ENCODE peak calls at places on chromosomes 11 and 22, in nine cellular contexts. One of them, this sample, is unnamed.

GRCh38 chr11:45833761-45834160 is 13.5 kb upstream of the CRY2 start:
- DNase-seq in fibroblast of lung: no peak
- DNase-seq in GOT3: no peak
- DNase-seq in HFFc6: no peak
- DNase-seq in left ventricle myocardium inferior: no peak
- DNase-seq in stimulated activated CD4-positive, alpha-beta T cell treated with anti-CD3 and anti-CD28 coated beads, Interleukin-2, amount 100 ng/mL, for 48 hours: no peak
- DNase-seq in natural killer cell: no peak
- DNase-seq in sciatic nerve: peak
- DNase-seq in non-pigmented ciliary epithelial cell: no peak
- DNase-seq in this sample: peak

GRCh38 chr11:44329472-44330230 is 19.7 kb upstream of the ALX4 start:
- DNase-seq in left ventricle myocardium inferior: no peak
- DNase-seq in sciatic nerve: no peak
- DNase-seq in natural killer cell: no peak
- DNase-seq in non-pigmented ciliary epithelial cell: no peak
- DNase-seq in HFFc6: no peak
- DNase-seq in stimulated activated CD4-positive, alpha-beta T cell treated with anti-CD3 and anti-CD28 coated beads, Interleukin-2, amount 100 ng/mL, for 48 hours: no peak
- DNase-seq in fibroblast of lung: no peak
- DNase-seq in GOT3: no peak
- DNase-seq in this sample: no peak

GRCh38 chr11:26753738-26754504 is 32.1 kb upstream of the SLC5A12 start:
- DNase-seq in sciatic nerve: peak
- DNase-seq in GOT3: no peak
- DNase-seq in non-pigmented ciliary epithelial cell: peak
- DNase-seq in left ventricle myocardium inferior: no peak
- DNase-seq in stimulated activated CD4-positive, alpha-beta T cell treated with anti-CD3 and anti-CD28 coated beads, Interleukin-2, amount 100 ng/mL, for 48 hours: no peak
- DNase-seq in natural killer cell: no peak
- DNase-seq in HFFc6: peak
- DNase-seq in fibroblast of lung: peak
- DNase-seq in this sample: no peak

GRCh38 chr11:71204748-71205664 is 47.4 kb downstream of the SHANK2 start:
- DNase-seq in GOT3: no peak
- DNase-seq in natural killer cell: no peak
- DNase-seq in stimulated activated CD4-positive, alpha-beta T cell treated with anti-CD3 and anti-CD28 coated beads, Interleukin-2, amount 100 ng/mL, for 48 hours: no peak
- DNase-seq in fibroblast of lung: no peak
- DNase-seq in left ventricle myocardium inferior: no peak
- DNase-seq in HFFc6: no peak
- DNase-seq in sciatic nerve: no peak
- DNase-seq in non-pigmented ciliary epithelial cell: no peak
- DNase-seq in this sample: no peak

GRCh38 chr11:9825315-9825714 is 161.4 kb downstream of the SWAP70 start:
- DNase-seq in non-pigmented ciliary epithelial cell: no peak
- DNase-seq in HFFc6: peak
- DNase-seq in GOT3: no peak
- DNase-seq in sciatic nerve: no peak
- DNase-seq in left ventricle myocardium inferior: no peak
- DNase-seq in natural killer cell: no peak
- DNase-seq in stimulated activated CD4-positive, alpha-beta T cell treated with anti-CD3 and anti-CD28 coated beads, Interleukin-2, amount 100 ng/mL, for 48 hours: no peak
- DNase-seq in fibroblast of lung: peak
- DNase-seq in this sample: no peak

GRCh38 chr22:43090130-43090789 is 1.1 kb upstream of the TTLL1 start:
- DNase-seq in stimulated activated CD4-positive, alpha-beta T cell treated with anti-CD3 and anti-CD28 coated beads, Interleukin-2, amount 100 ng/mL, for 48 hours: peak
- DNase-seq in natural killer cell: no peak
- DNase-seq in sciatic nerve: no peak
- DNase-seq in fibroblast of lung: peak
- DNase-seq in non-pigmented ciliary epithelial cell: peak
- DNase-seq in left ventricle myocardium inferior: peak
- DNase-seq in HFFc6: peak
- DNase-seq in GOT3: peak
- DNase-seq in this sample: no peak

GRCh38 chr11:17313349-17314231 is 37.1 kb downstream of the NUCB2 start:
- DNase-seq in GOT3: no peak
- DNase-seq in sciatic nerve: no peak
- DNase-seq in fibroblast of lung: no peak
- DNase-seq in HFFc6: no peak
- DNase-seq in non-pigmented ciliary epithelial cell: no peak
- DNase-seq in left ventricle myocardium inferior: no peak
- DNase-seq in natural killer cell: no peak
- DNase-seq in stimulated activated CD4-positive, alpha-beta T cell treated with anti-CD3 and anti-CD28 coated beads, Interleukin-2, amount 100 ng/mL, for 48 hours: no peak
- DNase-seq in this sample: no peak

GRCh38 chr22:49812838-49813237 is 14.8 kb downstream of the BRD1 start:
- DNase-seq in stimulated activated CD4-positive, alpha-beta T cell treated with anti-CD3 and anti-CD28 coated beads, Interleukin-2, amount 100 ng/mL, for 48 hours: no peak
- DNase-seq in natural killer cell: no peak
- DNase-seq in sciatic nerve: no peak
- DNase-seq in HFFc6: no peak
- DNase-seq in GOT3: no peak
- DNase-seq in fibroblast of lung: peak
- DNase-seq in left ventricle myocardium inferior: no peak
- DNase-seq in non-pigmented ciliary epithelial cell: no peak
- DNase-seq in this sample: no peak

GRCh38 chr22:48450188-48450825 is 1377.4 kb downstream of the BRD1 start:
- DNase-seq in sciatic nerve: no peak
- DNase-seq in non-pigmented ciliary epithelial cell: no peak
- DNase-seq in HFFc6: no peak
- DNase-seq in GOT3: no peak
- DNase-seq in left ventricle myocardium inferior: no peak
- DNase-seq in natural killer cell: no peak
- DNase-seq in fibroblast of lung: no peak
- DNase-seq in stimulated activated CD4-positive, alpha-beta T cell treated with anti-CD3 and anti-CD28 coated beads, Interleukin-2, amount 100 ng/mL, for 48 hours: no peak
- DNase-seq in this sample: no peak

GRCh38 chr11:126308271-126308671 is 4.4 kb downstream of the DCPS start:
- DNase-seq in natural killer cell: no peak
- DNase-seq in sciatic nerve: no peak
- DNase-seq in GOT3: no peak
- DNase-seq in left ventricle myocardium inferior: no peak
- DNase-seq in HFFc6: no peak
- DNase-seq in non-pigmented ciliary epithelial cell: no peak
- DNase-seq in stimulated activated CD4-positive, alpha-beta T cell treated with anti-CD3 and anti-CD28 coated beads, Interleukin-2, amount 100 ng/mL, for 48 hours: no peak
- DNase-seq in fibroblast of lung: no peak
- DNase-seq in this sample: no peak

GRCh38 chr11:69000831-69001245 is 12.2 kb downstream of the MRGPRF start:
- DNase-seq in non-pigmented ciliary epithelial cell: no peak
- DNase-seq in natural killer cell: no peak
- DNase-seq in fibroblast of lung: peak
- DNase-seq in left ventricle myocardium inferior: no peak
- DNase-seq in GOT3: peak
- DNase-seq in HFFc6: peak
- DNase-seq in sciatic nerve: peak
- DNase-seq in stimulated activated CD4-positive, alpha-beta T cell treated with anti-CD3 and anti-CD28 coated beads, Interleukin-2, amount 100 ng/mL, for 48 hours: no peak
- DNase-seq in this sample: no peak

GRCh38 chr22:48892571-48893287 is 934.9 kb downstream of the BRD1 start:
- DNase-seq in non-pigmented ciliary epithelial cell: no peak
- DNase-seq in sciatic nerve: peak
- DNase-seq in fibroblast of lung: no peak
- DNase-seq in left ventricle myocardium inferior: no peak
- DNase-seq in GOT3: no peak
- DNase-seq in HFFc6: no peak
- DNase-seq in natural killer cell: no peak
- DNase-seq in stimulated activated CD4-positive, alpha-beta T cell treated with anti-CD3 and anti-CD28 coated beads, Interleukin-2, amount 100 ng/mL, for 48 hours: no peak
- DNase-seq in this sample: peak

GRCh38 chr11:121341609-121342008 is 49.0 kb downstream of the SC5D start:
- DNase-seq in HFFc6: no peak
- DNase-seq in sciatic nerve: no peak
- DNase-seq in GOT3: no peak
- DNase-seq in non-pigmented ciliary epithelial cell: no peak
- DNase-seq in left ventricle myocardium inferior: no peak
- DNase-seq in stimulated activated CD4-positive, alpha-beta T cell treated with anti-CD3 and anti-CD28 coated beads, Interleukin-2, amount 100 ng/mL, for 48 hours: no peak
- DNase-seq in natural killer cell: no peak
- DNase-seq in fibroblast of lung: no peak
- DNase-seq in this sample: no peak

GRCh38 chr11:70167120-70167519 is 36.0 kb upstream of the FADD start:
- DNase-seq in natural killer cell: no peak
- DNase-seq in left ventricle myocardium inferior: no peak
- DNase-seq in fibroblast of lung: no peak
- DNase-seq in HFFc6: no peak
- DNase-seq in sciatic nerve: no peak
- DNase-seq in GOT3: no peak
- DNase-seq in stimulated activated CD4-positive, alpha-beta T cell treated with anti-CD3 and anti-CD28 coated beads, Interleukin-2, amount 100 ng/mL, for 48 hours: no peak
- DNase-seq in non-pigmented ciliary epithelial cell: no peak
- DNase-seq in this sample: no peak

GRCh38 chr11:521179-521688 is 14.1 kb downstream of the HRAS start:
- DNase-seq in GOT3: no peak
- DNase-seq in sciatic nerve: no peak
- DNase-seq in fibroblast of lung: no peak
- DNase-seq in natural killer cell: no peak
- DNase-seq in non-pigmented ciliary epithelial cell: no peak
- DNase-seq in HFFc6: no peak
- DNase-seq in left ventricle myocardium inferior: no peak
- DNase-seq in stimulated activated CD4-positive, alpha-beta T cell treated with anti-CD3 and anti-CD28 coated beads, Interleukin-2, amount 100 ng/mL, for 48 hours: no peak
- DNase-seq in this sample: no peak

GRCh38 chr11:87743002-87743401 is 432.2 kb downstream of the RAB38 start:
- DNase-seq in natural killer cell: no peak
- DNase-seq in HFFc6: no peak
- DNase-seq in non-pigmented ciliary epithelial cell: no peak
- DNase-seq in sciatic nerve: no peak
- DNase-seq in GOT3: no peak
- DNase-seq in left ventricle myocardium inferior: no peak
- DNase-seq in stimulated activated CD4-positive, alpha-beta T cell treated with anti-CD3 and anti-CD28 coated beads, Interleukin-2, amount 100 ng/mL, for 48 hours: no peak
- DNase-seq in fibroblast of lung: no peak
- DNase-seq in this sample: no peak

GRCh38 chr22:38036392-38037062 is 20.7 kb upstream of the PICK1 start:
- DNase-seq in GOT3: no peak
- DNase-seq in natural killer cell: no peak
- DNase-seq in stimulated activated CD4-positive, alpha-beta T cell treated with anti-CD3 and anti-CD28 coated beads, Interleukin-2, amount 100 ng/mL, for 48 hours: no peak
- DNase-seq in fibroblast of lung: no peak
- DNase-seq in HFFc6: no peak
- DNase-seq in left ventricle myocardium inferior: no peak
- DNase-seq in sciatic nerve: no peak
- DNase-seq in non-pigmented ciliary epithelial cell: no peak
- DNase-seq in this sample: no peak

GRCh38 chr11:57214494-57214893 is 22.6 kb downstream of the APLNR start:
- DNase-seq in natural killer cell: no peak
- DNase-seq in GOT3: no peak
- DNase-seq in non-pigmented ciliary epithelial cell: peak
- DNase-seq in fibroblast of lung: peak
- DNase-seq in HFFc6: peak
- DNase-seq in stimulated activated CD4-positive, alpha-beta T cell treated with anti-CD3 and anti-CD28 coated beads, Interleukin-2, amount 100 ng/mL, for 48 hours: no peak
- DNase-seq in left ventricle myocardium inferior: no peak
- DNase-seq in sciatic nerve: no peak
- DNase-seq in this sample: no peak

GRCh38 chr11:62555464-62556092 is 9.0 kb upstream of the AHNAK start:
- DNase-seq in left ventricle myocardium inferior: peak
- DNase-seq in HFFc6: no peak
- DNase-seq in stimulated activated CD4-positive, alpha-beta T cell treated with anti-CD3 and anti-CD28 coated beads, Interleukin-2, amount 100 ng/mL, for 48 hours: no peak
- DNase-seq in natural killer cell: peak
- DNase-seq in fibroblast of lung: peak
- DNase-seq in non-pigmented ciliary epithelial cell: no peak
- DNase-seq in sciatic nerve: no peak
- DNase-seq in GOT3: no peak
- DNase-seq in this sample: no peak

GRCh38 chr11:9490376-9490775 is 29.6 kb downstream of the ZNF143 start:
- DNase-seq in natural killer cell: no peak
- DNase-seq in HFFc6: no peak
- DNase-seq in stimulated activated CD4-positive, alpha-beta T cell treated with anti-CD3 and anti-CD28 coated beads, Interleukin-2, amount 100 ng/mL, for 48 hours: no peak
- DNase-seq in fibroblast of lung: no peak
- DNase-seq in sciatic nerve: no peak
- DNase-seq in left ventricle myocardium inferior: no peak
- DNase-seq in GOT3: no peak
- DNase-seq in non-pigmented ciliary epithelial cell: no peak
- DNase-seq in this sample: no peak

GRCh38 chr11:118435233-118435892 is 929 bp upstream of the KMT2A start:
- DNase-seq in sciatic nerve: peak
- DNase-seq in GOT3: no peak
- DNase-seq in HFFc6: no peak
- DNase-seq in fibroblast of lung: peak
- DNase-seq in left ventricle myocardium inferior: peak
- DNase-seq in natural killer cell: peak
- DNase-seq in stimulated activated CD4-positive, alpha-beta T cell treated with anti-CD3 and anti-CD28 coated beads, Interleukin-2, amount 100 ng/mL, for 48 hours: peak
- DNase-seq in non-pigmented ciliary epithelial cell: no peak
- DNase-seq in this sample: peak

GRCh38 chr11:94297967-94298576 is 6.3 kb upstream of the IZUMO1R start:
- DNase-seq in stimulated activated CD4-positive, alpha-beta T cell treated with anti-CD3 and anti-CD28 coated beads, Interleukin-2, amount 100 ng/mL, for 48 hours: no peak
- DNase-seq in sciatic nerve: no peak
- DNase-seq in non-pigmented ciliary epithelial cell: no peak
- DNase-seq in GOT3: no peak
- DNase-seq in HFFc6: no peak
- DNase-seq in left ventricle myocardium inferior: no peak
- DNase-seq in natural killer cell: no peak
- DNase-seq in fibroblast of lung: no peak
- DNase-seq in this sample: no peak

GRCh38 chr11:116833491-116833815 is 3.7 kb downstream of the APOC3 start:
- DNase-seq in HFFc6: no peak
- DNase-seq in natural killer cell: no peak
- DNase-seq in non-pigmented ciliary epithelial cell: no peak
- DNase-seq in fibroblast of lung: no peak
- DNase-seq in left ventricle myocardium inferior: no peak
- DNase-seq in stimulated activated CD4-positive, alpha-beta T cell treated with anti-CD3 and anti-CD28 coated beads, Interleukin-2, amount 100 ng/mL, for 48 hours: no peak
- DNase-seq in sciatic nerve: peak
- DNase-seq in GOT3: no peak
- DNase-seq in this sample: no peak

GRCh38 chr11:65524747-65525658 is at the start of gene SCYL1:
- DNase-seq in HFFc6: peak
- DNase-seq in GOT3: peak
- DNase-seq in sciatic nerve: peak
- DNase-seq in natural killer cell: peak
- DNase-seq in fibroblast of lung: peak
- DNase-seq in stimulated activated CD4-positive, alpha-beta T cell treated with anti-CD3 and anti-CD28 coated beads, Interleukin-2, amount 100 ng/mL, for 48 hours: peak
- DNase-seq in left ventricle myocardium inferior: peak
- DNase-seq in non-pigmented ciliary epithelial cell: no peak
- DNase-seq in this sample: no peak

GRCh38 chr11:108122166-108122628 is 830 bp downstream of the ACAT1 start:
- DNase-seq in HFFc6: no peak
- DNase-seq in sciatic nerve: no peak
- DNase-seq in fibroblast of lung: peak
- DNase-seq in natural killer cell: no peak
- DNase-seq in non-pigmented ciliary epithelial cell: no peak
- DNase-seq in GOT3: no peak
- DNase-seq in left ventricle myocardium inferior: no peak
- DNase-seq in stimulated activated CD4-positive, alpha-beta T cell treated with anti-CD3 and anti-CD28 coated beads, Interleukin-2, amount 100 ng/mL, for 48 hours: no peak
- DNase-seq in this sample: no peak

GRCh38 chr22:27267145-27267544 is 534.4 kb downstream of the MN1 start:
- DNase-seq in stimulated activated CD4-positive, alpha-beta T cell treated with anti-CD3 and anti-CD28 coated beads, Interleukin-2, amount 100 ng/mL, for 48 hours: no peak
- DNase-seq in left ventricle myocardium inferior: no peak
- DNase-seq in sciatic nerve: no peak
- DNase-seq in HFFc6: no peak
- DNase-seq in fibroblast of lung: peak
- DNase-seq in natural killer cell: no peak
- DNase-seq in non-pigmented ciliary epithelial cell: no peak
- DNase-seq in GOT3: no peak
- DNase-seq in this sample: no peak

This sample was measured in RWPE2.